ENCODE peak calls at places on chromosomes 16 and 17, in eight cellular contexts. Q is endodermal cell; O is effector memory CD4-positive, alpha-beta T cell; R is DND-41; A is tibial nerve; C is IMR-90; W is GM23248; B is body of pancreas. Y is an unnamed sample. For H3K4me1, the result is how much of the 10 kb centered on the place peaks cover.

GRCh38 chr16:57721765-57722499 is 13.6 kb upstream of the KATNB1 start:
- DNase-seq in Q (peak), O (no peak), R (no peak), A (no peak), C (no peak), W (no peak), B (no peak), Y (no peak)

GRCh38 chr16:1809281-1809801 is 15.8 kb upstream of the IGFALS start:
- DNase-seq in Q (peak), O (no peak), R (no peak), A (no peak), C (no peak), W (no peak), B (no peak), Y (no peak)

GRCh38 chr16:78340590-78340989 is 241.1 kb downstream of the WWOX start:
- DNase-seq in Q (no peak), O (no peak), R (no peak), A (no peak), C (no peak), W (no peak), B (no peak), Y (no peak)

GRCh38 chr17:27494192-27495091 is 38.2 kb downstream of the KSR1 start:
- DNase-seq in Q (peak), O (no peak), R (no peak), A (peak), C (peak), W (peak), B (peak), Y (peak)

GRCh38 chr17:37191219-37191618 is 184.6 kb upstream of the C17orf78 start:
- DNase-seq in Q (no peak), O (no peak), R (no peak), A (no peak), C (peak), W (no peak), B (no peak), Y (no peak)

GRCh38 chr17:4230142-4230541 is 33.6 kb downstream of the ANKFY1 start:
- DNase-seq in Q (peak), O (no peak), R (no peak), A (peak), C (peak), W (peak), B (peak), Y (peak)

GRCh38 chr16:700684-701584 is 4.7 kb downstream of the FBXL16 start:
- DNase-seq in Q (peak), O (no peak), R (peak), A (no peak), C (no peak), W (peak), B (no peak), Y (no peak)

GRCh38 chr16:66911112-66911511 is 7.6 kb downstream of the CDH16 start:
- DNase-seq in Q (no peak), O (no peak), R (no peak), A (no peak), C (no peak), W (peak), B (no peak), Y (no peak)

GRCh38 chr16:49833796-49834195 is 22.1 kb downstream of the ZNF423 start:
- DNase-seq in Q (no peak), O (no peak), R (no peak), A (no peak), C (no peak), W (no peak), B (no peak), Y (no peak)

GRCh38 chr17:8255499-8255898 is 6.4 kb downstream of the PFAS start:
- DNase-seq in Q (peak), O (no peak), R (no peak), A (no peak), C (no peak), W (peak), B (no peak), Y (no peak)

GRCh38 chr16:828891-829290 is 28.4 kb upstream of the GNG13 start:
- DNase-seq in Q (no peak), O (no peak), R (no peak), A (no peak), C (no peak), W (no peak), B (no peak), Y (no peak)

GRCh38 chr17:12813680-12814079 is 24.4 kb downstream of the ARHGAP44 start:
- DNase-seq in Q (no peak), O (no peak), R (no peak), A (no peak), C (no peak), W (no peak), B (no peak), Y (no peak)

GRCh38 chr17:34011599-34011998 is 243.5 kb upstream of the CCL2 start:
- DNase-seq in Q (peak), O (no peak), R (no peak), A (no peak), C (no peak), W (no peak), B (no peak), Y (no peak)

GRCh38 chr17:49230636-49231562 is at the start of gene PHOSPHO1:
- DNase-seq in Q (peak), O (peak), R (peak), A (peak), C (peak), W (peak), B (peak), Y (peak)

GRCh38 chr17:43702636-43703035 is 40.9 kb upstream of the MEOX1 start:
- DNase-seq in Q (peak), O (no peak), R (peak), A (no peak), C (no peak), W (peak), B (no peak), Y (no peak)

GRCh38 chr16:74521691-74522090 is 85.2 kb downstream of the GLG1 start:
- DNase-seq in Q (peak), O (no peak), R (no peak), A (no peak), C (peak), W (peak), B (no peak), Y (no peak)

GRCh38 chr17:68658999-68659780 is 58.0 kb upstream of the FAM20A start:
- DNase-seq in Q (no peak), O (no peak), R (no peak), A (no peak), C (no peak), W (no peak), B (no peak), Y (no peak)

GRCh38 chr17:35630530-35631148 is 43.5 kb downstream of the AP2B1 start:
- DNase-seq in Q (no peak), O (no peak), R (no peak), A (no peak), C (peak), W (peak), B (no peak), Y (no peak)

GRCh38 chr17:28834420-28834819 is 8.2 kb downstream of the FAM222B start:
- DNase-seq in Q (no peak), O (no peak), R (no peak), A (no peak), C (no peak), W (no peak), B (no peak), Y (no peak)

GRCh38 chr17:72118588-72119279 is 2.1 kb upstream of the SOX9 start:
- DNase-seq in Q (peak), O (no peak), R (peak), A (no peak), C (peak), W (peak), B (peak), Y (peak)

GRCh38 chr17:76026714-76027158 is 370 bp downstream of the EVPL start:
- DNase-seq in Q (no peak), O (no peak), R (no peak), A (no peak), C (no peak), W (no peak), B (peak), Y (peak)

GRCh38 chr17:8806206-8807069 is 7.3 kb upstream of the MFSD6L start:
- DNase-seq in Q (peak), O (no peak), R (no peak), A (no peak), C (no peak), W (no peak), B (no peak), Y (no peak)

GRCh38 chr17:75549246-75550138 is 24.0 kb downstream of the LLGL2 start:
- DNase-seq in Q (peak), O (no peak), R (no peak), A (no peak), C (no peak), W (no peak), B (peak), Y (peak)

GRCh38 chr17:78622491-78623265 is 45.5 kb upstream of the DNAH17 start:
- DNase-seq in Q (no peak), O (no peak), R (no peak), A (no peak), C (no peak), W (no peak), B (no peak), Y (no peak)

GRCh38 chr17:69093995-69094394 is 33.3 kb upstream of the ABCA9 start:
- DNase-seq in Q (no peak), O (no peak), R (no peak), A (no peak), C (no peak), W (no peak), B (no peak), Y (no peak)

GRCh38 chr16:85819711-85820110 is 20.2 kb downstream of the COX4I1 start:
- DNase-seq in Q (no peak), O (no peak), R (no peak), A (no peak), C (no peak), W (peak), B (no peak), Y (no peak)

GRCh38 chr16:89149386-89149785 is 22.2 kb upstream of the CDH15 start:
- DNase-seq in Q (no peak), O (no peak), R (no peak), A (no peak), C (no peak), W (no peak), B (no peak), Y (no peak)
- H3K4me1 ChIP-seq in Q (under half), O (under half), R (under half), A (under half), C (under half), W (under half), B (under half), Y (under half)

GRCh38 chr17:73465851-73466250 is 154.1 kb upstream of the CDC42EP4 start:
- DNase-seq in Q (no peak), O (no peak), R (no peak), A (no peak), C (no peak), W (no peak), B (no peak), Y (no peak)
- H3K4me1 ChIP-seq in Q (under half), O (under half), R (under half), A (under half), C (under half), W (under half), B (under half), Y (under half)

GRCh38 chr17:39634384-39634871 is 2.5 kb upstream of the STARD3 start:
- DNase-seq in Q (no peak), O (no peak), R (peak), A (no peak), C (peak), W (peak), B (no peak), Y (no peak)
- H3K4me1 ChIP-seq in Q (under half), O (under half), R (under half), A (under half), C (under half), W (under half), B (half or more), Y (under half)

DNA sequence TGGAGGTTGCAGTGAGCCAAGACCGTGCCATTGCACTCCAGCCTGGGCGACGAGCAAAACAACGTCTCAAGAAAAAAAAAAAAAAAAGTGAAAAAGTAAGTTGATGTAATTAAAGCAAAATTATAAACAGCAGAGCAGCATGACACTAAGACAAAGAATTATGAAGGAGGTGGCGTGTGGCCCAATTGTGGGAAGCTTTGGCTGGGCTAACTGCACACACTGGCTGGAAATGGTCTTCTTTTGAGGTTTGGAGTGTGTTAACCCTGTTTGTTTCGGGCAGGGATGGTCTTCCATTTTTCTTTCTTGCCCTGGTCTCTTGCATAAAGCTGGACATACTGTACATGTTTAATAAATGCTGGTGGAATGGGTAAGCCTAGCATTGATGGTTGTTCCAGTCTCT is 54.8 kb downstream of the RAP1GAP2 start:
- DNase-seq in Q (no peak), O (no peak), R (no peak), A (no peak), C (no peak), W (peak), B (no peak), Y (no peak)
- H3K4me1 ChIP-seq in Q (under half), O (under half), R (under half), A (under half), C (under half), W (under half), B (under half), Y (under half)